ENCODE peak calls at places on chromosomes 7 and 10, in nine cellular contexts. F is AG09319; W is HEK293T; M is RKO; Y is aorta; N is CD4-positive, alpha-beta T cell; H is GM12865; U is adrenal gland; K is iris pigment epithelial cell. T is an unnamed sample.

GRCh38 chr7:82012453-82012852 is 242.6 kb upstream of the HGF start:
- DNase-seq in F (no peak), W (no peak), M (no peak), Y (no peak), N (no peak), H (no peak), U (no peak), K (peak), T (no peak)

GRCh38 chr10:71966046-71967004 is 2.1 kb downstream of the CHST3 start:
- DNase-seq in F (no peak), W (no peak), M (no peak), Y (no peak), N (no peak), H (no peak), U (no peak), K (no peak), T (no peak)

GRCh38 chr7:50397971-50398324 is 52.2 kb downstream of the FIGNL1 start:
- DNase-seq in F (no peak), W (no peak), M (no peak), Y (no peak), N (no peak), H (no peak), U (no peak), K (no peak), T (no peak)

GRCh38 chr10:55091691-55092328 is 290.8 kb upstream of the PCDH15 start:
- DNase-seq in F (no peak), W (peak), M (peak), Y (no peak), N (no peak), H (peak), U (no peak), K (peak), T (no peak)

GRCh38 chr10:114697061-114697598 is 39.1 kb upstream of the ABLIM1 start:
- DNase-seq in F (no peak), W (no peak), M (no peak), Y (no peak), N (no peak), H (no peak), U (peak), K (peak), T (no peak)

GRCh38 chr10:102358717-102359382 is 36.7 kb upstream of the NFKB2 start:
- DNase-seq in F (no peak), W (no peak), M (no peak), Y (no peak), N (no peak), H (no peak), U (no peak), K (peak), T (no peak)

GRCh38 chr10:30959855-30960247 is 71.8 kb downstream of the ZNF438 start:
- DNase-seq in F (no peak), W (no peak), M (peak), Y (no peak), N (no peak), H (no peak), U (no peak), K (no peak), T (no peak)

GRCh38 chr10:104325436-104326430 is 12.5 kb downstream of the ITPRIP start:
- DNase-seq in F (no peak), W (no peak), M (no peak), Y (no peak), N (no peak), H (no peak), U (no peak), K (no peak), T (no peak)

GRCh38 chr10:112247791-112248190 is 35.4 kb upstream of the TECTB start:
- DNase-seq in F (no peak), W (no peak), M (no peak), Y (no peak), N (no peak), H (no peak), U (peak), K (no peak), T (no peak)

GRCh38 chr10:114281461-114281860 is 42.4 kb downstream of the VWA2 start:
- DNase-seq in F (no peak), W (no peak), M (no peak), Y (no peak), N (no peak), H (no peak), U (no peak), K (no peak), T (no peak)

GRCh38 chr7:152884321-152884720 is 124.8 kb downstream of the ACTR3B start:
- DNase-seq in F (no peak), W (no peak), M (no peak), Y (no peak), N (no peak), H (no peak), U (no peak), K (no peak), T (no peak)

GRCh38 chr7:151631968-151632749 is 112.5 kb upstream of the RHEB start:
- DNase-seq in F (peak), W (peak), M (peak), Y (peak), N (peak), H (peak), U (peak), K (peak), T (peak)

GRCh38 chr10:103295391-103296044 is 18.6 kb downstream of the INA start:
- DNase-seq in F (no peak), W (no peak), M (peak), Y (no peak), N (no peak), H (no peak), U (no peak), K (peak), T (no peak)

GRCh38 chr7:133207687-133208086 is 45.2 kb upstream of the EXOC4 start:
- DNase-seq in F (no peak), W (no peak), M (no peak), Y (no peak), N (no peak), H (peak), U (no peak), K (peak), T (no peak)

GRCh38 chr7:94883676-94884075 is 23.7 kb upstream of the PPP1R9A start:
- DNase-seq in F (no peak), W (no peak), M (no peak), Y (no peak), N (no peak), H (no peak), U (no peak), K (no peak), T (no peak)

GRCh38 chr10:132467464-132468149 is 70.0 kb upstream of the INPP5A start:
- DNase-seq in F (no peak), W (no peak), M (no peak), Y (peak), N (no peak), H (no peak), U (no peak), K (no peak), T (peak)

GRCh38 chr7:426510-426909 is 93.1 kb downstream of the PDGFA start:
- DNase-seq in F (no peak), W (no peak), M (no peak), Y (no peak), N (no peak), H (no peak), U (no peak), K (no peak), T (no peak)

GRCh38 chr7:129652914-129653313 is 41.4 kb downstream of the NRF1 start:
- DNase-seq in F (no peak), W (no peak), M (no peak), Y (no peak), N (no peak), H (peak), U (no peak), K (no peak), T (no peak)

GRCh38 chr7:148621563-148621962 is 31.0 kb downstream of the C7orf33 start:
- DNase-seq in F (no peak), W (no peak), M (no peak), Y (no peak), N (no peak), H (no peak), U (no peak), K (no peak), T (no peak)

GRCh38 chr10:12194752-12195271 is 879 bp downstream of the NUDT5 start:
- DNase-seq in F (no peak), W (no peak), M (peak), Y (peak), N (peak), H (peak), U (peak), K (peak), T (peak)

GRCh38 chr10:21278491-21279216 is 246.8 kb downstream of the SKIDA1 start:
- DNase-seq in F (peak), W (peak), M (peak), Y (peak), N (peak), H (peak), U (peak), K (peak), T (peak)

GRCh38 chr10:8042864-8043568 is 11.5 kb upstream of the GATA3 start:
- DNase-seq in F (no peak), W (no peak), M (no peak), Y (peak), N (no peak), H (no peak), U (no peak), K (no peak), T (no peak)

GRCh38 chr7:128053023-128053422 is 21.8 kb upstream of the LRRC4 start:
- DNase-seq in F (no peak), W (no peak), M (no peak), Y (no peak), N (no peak), H (no peak), U (no peak), K (peak), T (no peak)

GRCh38 chr10:92747600-92747999 is 57.8 kb downstream of the HHEX start:
- DNase-seq in F (no peak), W (no peak), M (no peak), Y (no peak), N (no peak), H (peak), U (no peak), K (no peak), T (peak)

GRCh38 chr7:12524794-12525386 is 45.6 kb upstream of the SCIN start:
- DNase-seq in F (peak), W (peak), M (peak), Y (no peak), N (no peak), H (peak), U (no peak), K (peak), T (no peak)

GRCh38 chr10:62373995-62374861 is at the start of gene ZNF365:
- DNase-seq in F (no peak), W (peak), M (no peak), Y (peak), N (peak), H (peak), U (no peak), K (peak), T (no peak)

GRCh38 chr10:132544744-132545658 is 7.4 kb downstream of the INPP5A start:
- DNase-seq in F (no peak), W (no peak), M (no peak), Y (peak), N (peak), H (no peak), U (peak), K (no peak), T (no peak)

GRCh38 chr10:116792772-116793171 is 50.4 kb upstream of the HSPA12A start:
- DNase-seq in F (no peak), W (no peak), M (no peak), Y (no peak), N (no peak), H (no peak), U (no peak), K (no peak), T (no peak)

T was measured in right lobe of liver.